ENCODE peak calls at places on chromosomes 3 and 15, in seven cellular contexts. V is AG10803, T is adrenal gland, H is astrocyte of the cerebellum, N is sigmoid colon, Q is heart right ventricle, M is cardiac muscle cell. X is an unnamed sample.

GRCh38 chr15:25850154-25851111 is 12.7 kb downstream of the ATP10A start:
- DNase-seq in V (peak; percentile 85), T (peak; percentile 78), H (peak; percentile 32), N (peak; percentile 91), Q (peak; percentile 79), M (peak; percentile 51), X (no peak)

GRCh38 chr3:59313365-59313764 is 263.5 kb upstream of the CFAP20DC start:
- DNase-seq in V (peak; percentile 31), T (peak; percentile 67), H (no peak), N (no peak), Q (peak; percentile 35), M (peak; percentile 63), X (no peak)

GRCh38 chr3:195885036-195885871 is 23.1 kb downstream of the TNK2 start:
- DNase-seq in V (no peak), T (no peak), H (no peak), N (peak; percentile 65), Q (peak; percentile 52), M (peak; percentile 71), X (no peak)

GRCh38 chr3:21705769-21706168 is 45.2 kb downstream of the ZNF385D start:
- DNase-seq in V (peak; percentile 86), T (peak; percentile 78), H (peak; percentile 59), N (no peak), Q (peak; percentile 69), M (no peak), X (peak; percentile 49)

GRCh38 chr3:13067778-13068177 is 5.5 kb downstream of the IQSEC1 start:
- DNase-seq in V (no peak), T (no peak), H (no peak), N (no peak), Q (no peak), M (no peak), X (no peak)

GRCh38 chr3:54165865-54166264 is 43.5 kb downstream of the CACNA2D3 start:
- DNase-seq in V (no peak), T (no peak), H (no peak), N (no peak), Q (no peak), M (no peak), X (no peak)

GRCh38 chr15:66944121-66944520 is 121.3 kb upstream of the SMAD3 start:
- DNase-seq in V (no peak), T (no peak), H (no peak), N (peak; percentile 54), Q (no peak), M (no peak), X (no peak)

GRCh38 chr3:173876476-173876875 is 478.9 kb downstream of the NLGN1 start:
- DNase-seq in V (no peak), T (no peak), H (no peak), N (no peak), Q (no peak), M (no peak), X (no peak)

GRCh38 chr3:134325106-134325705 is 49.0 kb downstream of the AMOTL2 start:
- DNase-seq in V (peak; percentile 76), T (peak; percentile 24), H (no peak), N (peak; percentile 30), Q (no peak), M (no peak), X (no peak)

GRCh38 chr15:60476713-60477112 is 2.2 kb downstream of the ICE2 start:
- DNase-seq in V (peak; percentile 94), T (no peak), H (peak; percentile 49), N (no peak), Q (no peak), M (no peak), X (peak; percentile 18)

GRCh38 chr3:69130689-69131088 is 8.3 kb upstream of the LMOD3 start:
- DNase-seq in V (no peak), T (no peak), H (no peak), N (no peak), Q (no peak), M (no peak), X (no peak)

GRCh38 chr3:141011511-141012262 is 39.5 kb upstream of the SPSB4 start:
- DNase-seq in V (peak; percentile 40), T (peak; percentile 93), H (peak; percentile 18), N (peak; percentile 88), Q (peak; percentile 78), M (peak; percentile 91), X (no peak)

GRCh38 chr3:27824312-27825200 is 102.4 kb upstream of the EOMES start:
- DNase-seq in V (no peak), T (no peak), H (no peak), N (no peak), Q (no peak), M (no peak), X (no peak)

DNA sequence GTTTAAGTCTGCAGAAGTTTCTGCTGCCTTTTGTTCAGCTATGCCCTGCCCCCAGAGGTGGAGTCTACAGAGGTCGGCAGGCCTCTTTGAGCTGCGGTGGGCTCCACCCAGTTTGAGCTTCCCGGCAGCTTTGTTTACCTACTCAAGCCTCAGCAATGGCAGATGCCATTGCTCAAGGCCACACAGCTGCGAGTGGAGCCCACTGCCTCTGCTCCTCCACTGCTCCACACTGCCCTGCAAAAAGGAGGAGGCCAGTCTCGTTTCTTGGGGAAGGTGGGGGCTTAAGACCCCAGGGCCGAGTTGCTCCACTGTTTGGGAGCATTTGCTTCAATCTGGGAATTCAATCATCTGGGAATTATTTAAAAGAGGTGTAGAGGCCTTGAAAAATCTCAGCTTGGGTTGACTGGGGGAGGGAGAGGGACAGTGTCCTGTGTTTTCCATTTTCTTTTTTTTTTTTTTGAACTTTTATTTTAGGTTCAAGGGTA is 144.6 kb upstream of the MEF2A start:
- DNase-seq in V (no peak), T (peak; percentile 30), H (no peak), N (peak; percentile 29), Q (peak; percentile 19), M (no peak), X (no peak)
- TF ChIP-seq CTCF in V (no peak), T (no peak), H (no peak), N (no peak), Q (no peak), M (no peak), X (no peak)

GRCh38 chr15:99343836-99344551 is 92.7 kb downstream of the LRRC28 start:
- DNase-seq in V (no peak), T (no peak), H (no peak), N (no peak), Q (peak; percentile 37), M (peak; percentile 37), X (no peak)
- TF ChIP-seq CTCF in V (no peak), T (peak; percentile 19), H (peak; percentile 18), N (peak; percentile 41), Q (peak; percentile 73), M (peak; percentile 40), X (no peak)

DNA sequence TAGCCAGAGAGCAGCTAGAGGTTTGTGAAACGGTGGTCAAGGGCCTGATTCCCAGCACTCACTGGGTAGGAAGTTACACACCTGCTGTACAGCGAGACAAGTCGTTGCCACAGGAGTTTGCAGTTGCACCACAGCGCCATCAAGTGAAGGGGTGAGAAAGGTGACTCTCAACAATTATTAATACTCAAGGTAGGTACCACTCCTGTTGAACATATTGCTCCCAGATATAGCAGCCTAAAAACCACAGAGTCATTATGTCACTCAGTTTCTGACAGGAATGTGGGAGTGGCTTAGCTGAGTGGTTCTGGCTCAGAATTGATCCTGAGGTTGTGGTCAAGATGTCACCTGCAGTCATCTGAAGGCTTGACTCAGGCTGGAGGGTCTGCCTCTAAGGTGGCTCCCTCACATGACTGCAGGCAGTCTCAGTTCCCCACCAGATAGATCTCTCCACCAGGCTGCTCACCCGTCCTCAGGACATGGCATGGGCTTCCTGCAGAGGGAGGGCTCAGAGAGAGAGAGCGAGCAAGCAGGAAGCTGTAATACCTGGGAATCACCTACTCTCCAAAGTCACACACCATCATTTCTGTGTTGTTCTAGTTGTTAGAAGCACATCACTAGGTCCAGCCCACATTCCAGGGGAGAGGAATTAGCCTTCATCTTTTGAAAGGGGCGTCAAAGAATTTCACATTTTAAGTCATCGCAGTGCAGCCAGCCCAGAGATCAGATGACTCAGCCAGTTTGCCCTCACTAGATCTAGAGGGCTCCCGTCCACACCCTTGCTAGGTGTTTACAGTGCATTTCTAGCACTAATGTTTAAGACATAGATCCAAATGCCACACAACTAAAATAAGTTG is 17.0 kb upstream of the ANO10 start:
- DNase-seq in V (no peak), T (no peak), H (no peak), N (no peak), Q (no peak), M (peak; percentile 1), X (no peak)
- TF ChIP-seq CTCF in V (no peak), T (no peak), H (no peak), N (no peak), Q (no peak), M (peak; percentile 4), X (no peak)

DNA sequence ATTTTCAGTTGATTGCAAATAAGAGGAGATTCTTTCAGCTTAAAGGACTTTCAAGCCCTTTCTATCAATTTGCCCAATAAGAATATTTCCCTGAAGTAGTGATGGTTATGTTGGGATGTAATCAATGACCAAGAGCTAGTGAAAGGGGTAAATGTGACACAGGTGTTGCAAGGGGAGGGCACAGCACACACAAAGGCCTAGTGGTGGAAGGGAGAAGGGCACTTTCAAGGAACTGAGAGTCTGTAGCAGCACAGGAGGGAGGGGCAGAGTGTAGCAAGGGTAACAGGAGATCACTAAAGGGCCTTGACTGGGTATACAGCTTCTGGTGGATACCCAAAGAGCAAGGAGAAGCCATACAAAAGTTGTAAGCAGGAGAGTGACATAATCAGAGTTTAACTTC is 217.8 kb upstream of the ARHGEF26 start:
- DNase-seq in V (no peak), T (no peak), H (no peak), N (no peak), Q (no peak), M (no peak), X (no peak)
- TF ChIP-seq CTCF in V (no peak), T (no peak), H (no peak), N (no peak), Q (no peak), M (no peak), X (no peak)

DNA sequence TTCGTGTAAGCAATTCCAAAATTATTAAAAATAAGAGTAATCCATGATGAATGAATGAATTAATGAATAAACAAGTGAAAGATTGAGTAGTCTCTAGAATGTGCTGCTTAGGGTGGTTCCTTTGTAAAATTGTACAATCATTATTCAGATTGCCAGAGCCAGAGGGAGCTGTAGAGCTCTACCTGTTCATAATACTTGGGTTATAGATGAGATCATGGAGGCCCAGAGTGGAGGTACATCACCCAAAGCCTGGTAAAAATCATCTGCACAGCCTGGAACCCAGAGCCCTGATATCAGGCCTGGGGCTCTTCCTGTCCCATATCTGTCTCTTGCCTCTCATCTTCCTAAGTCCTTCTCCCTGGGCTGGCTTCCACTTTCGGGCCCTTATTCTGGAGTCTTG is 297.2 kb downstream of the RPLP1 start:
- DNase-seq in V (no peak), T (no peak), H (no peak), N (no peak), Q (no peak), M (no peak), X (no peak)
- TF ChIP-seq CTCF in V (peak; percentile 11), T (peak; percentile 13), H (peak; percentile 15), N (no peak), Q (peak; percentile 26), M (peak; percentile 26), X (peak; percentile 45)

GRCh38 chr3:31436830-31437229 is 95.9 kb upstream of the STT3B start:
- DNase-seq in V (no peak), T (no peak), H (no peak), N (no peak), Q (no peak), M (no peak), X (no peak)
- TF ChIP-seq CTCF in V (no peak), T (no peak), H (no peak), N (no peak), Q (no peak), M (no peak), X (no peak)

X was measured in AG09309.